ENCODE peak calls at places on chromosome 5, in nine cellular contexts. S, O, F, T, V, Z, B, K and Y are unnamed samples.

GRCh38 chr5:132063090-132063911 is 2.8 kb downstream of the IL3 start:
- DNase-seq in S (peak; percentile 28), O (peak; percentile 12), F (peak; percentile 64), T (peak; percentile 62), V (peak; percentile 80), Z (peak; percentile 65), B (peak; percentile 65), K (peak; percentile 76), Y (peak; percentile 18)

GRCh38 chr5:71830626-71831539 is 111.8 kb downstream of the CARTPT start:
- DNase-seq in S (peak; percentile 57), O (no peak), F (peak; percentile 83), T (peak; percentile 33), V (no peak), Z (no peak), B (peak; percentile 89), K (peak; percentile 90), Y (peak; percentile 80)

GRCh38 chr5:172771439-172772111 is 580 bp upstream of the DUSP1 start:
- DNase-seq in S (peak; percentile 28), O (no peak), F (no peak), T (no peak), V (no peak), Z (no peak), B (no peak), K (peak; percentile 72), Y (no peak)

GRCh38 chr5:44345871-44346270 is 43.3 kb downstream of the FGF10 start:
- DNase-seq in S (no peak), O (no peak), F (no peak), T (no peak), V (no peak), Z (no peak), B (no peak), K (no peak), Y (no peak)

GRCh38 chr5:9932770-9933169 is 302.6 kb upstream of the TAS2R1 start:
- DNase-seq in S (peak; percentile 43), O (no peak), F (peak; percentile 81), T (no peak), V (no peak), Z (no peak), B (peak; percentile 46), K (peak; percentile 85), Y (peak; percentile 64)

GRCh38 chr5:154722097-154722496 is 33.1 kb upstream of the LARP1 start:
- DNase-seq in S (no peak), O (no peak), F (no peak), T (no peak), V (peak; percentile 16), Z (no peak), B (no peak), K (no peak), Y (no peak)

GRCh38 chr5:998276-998974 is 10.2 kb upstream of the NKD2 start:
- DNase-seq in S (no peak), O (no peak), F (no peak), T (no peak), V (no peak), Z (no peak), B (no peak), K (no peak), Y (no peak)

GRCh38 chr5:8984386-8984785 is 561.5 kb downstream of the SEMA5A start:
- DNase-seq in S (no peak), O (no peak), F (no peak), T (no peak), V (no peak), Z (no peak), B (no peak), K (no peak), Y (no peak)

GRCh38 chr5:66727630-66728029 is 131.4 kb downstream of the MAST4 start:
- DNase-seq in S (no peak), O (no peak), F (no peak), T (no peak), V (no peak), Z (no peak), B (no peak), K (no peak), Y (no peak)

GRCh38 chr5:142164315-142164714 is 55.7 kb downstream of the NDFIP1 start:
- DNase-seq in S (no peak), O (no peak), F (no peak), T (no peak), V (no peak), Z (no peak), B (no peak), K (no peak), Y (no peak)

GRCh38 chr5:96655506-96655905 is 6.7 kb upstream of the CAST start:
- DNase-seq in S (peak; percentile 56), O (no peak), F (peak; percentile 42), T (no peak), V (no peak), Z (no peak), B (peak; percentile 29), K (peak; percentile 58), Y (no peak)

GRCh38 chr5:96652769-96653455 is 9.3 kb upstream of the CAST start:
- DNase-seq in S (peak; percentile 73), O (no peak), F (peak; percentile 30), T (no peak), V (no peak), Z (no peak), B (no peak), K (no peak), Y (peak; percentile 52)

GRCh38 chr5:96655085-96655484 is 7.1 kb upstream of the CAST start:
- DNase-seq in S (no peak), O (no peak), F (no peak), T (no peak), V (no peak), Z (no peak), B (peak; percentile 38), K (no peak), Y (no peak)

GRCh38 chr5:96651948-96652753 is 10.0 kb upstream of the CAST start:
- DNase-seq in S (no peak), O (no peak), F (no peak), T (peak; percentile 58), V (no peak), Z (no peak), B (peak; percentile 19), K (no peak), Y (no peak)

GRCh38 chr5:96654209-96654608 is 8.0 kb upstream of the CAST start:
- DNase-seq in S (no peak), O (no peak), F (no peak), T (no peak), V (no peak), Z (no peak), B (no peak), K (no peak), Y (no peak)
- H3K4me2 ChIP-seq in S (no peak overlapping the region), O (no peak overlapping the region), F (no peak overlapping the region), T (no peak overlapping the region), V (no peak overlapping the region), Z (no peak overlapping the region), B (no peak overlapping the region), K (no peak overlapping the region), Y (no peak overlapping the region)

GRCh38 chr5:126525630-126526245 is 69.3 kb downstream of the ALDH7A1 start:
- DNase-seq in S (no peak), O (no peak), F (peak; percentile 31), T (peak; percentile 28), V (peak; percentile 13), Z (no peak), B (no peak), K (peak; percentile 50), Y (no peak)
- H3K4me3 ChIP-seq in S (no peak overlapping the region), O (no peak overlapping the region), F (no peak overlapping the region), T (no peak overlapping the region), V (no peak overlapping the region), Z (no peak overlapping the region), B (no peak overlapping the region), K (no peak overlapping the region), Y (no peak overlapping the region)

GRCh38 chr5:171496431-171496830 is 77.0 kb downstream of the FGF18 start:
- DNase-seq in S (no peak), O (no peak), F (no peak), T (no peak), V (no peak), Z (no peak), B (no peak), K (no peak), Y (no peak)

GRCh38 chr5:171492781-171493180 is 73.3 kb downstream of the FGF18 start:
- DNase-seq in S (no peak), O (no peak), F (no peak), T (peak; percentile 39), V (no peak), Z (no peak), B (no peak), K (peak; percentile 27), Y (no peak)

GRCh38 chr5:171494452-171495121 is 75.1 kb downstream of the FGF18 start:
- DNase-seq in S (no peak), O (no peak), F (peak; percentile 59), T (peak; percentile 17), V (peak; percentile 77), Z (peak; percentile 67), B (peak; percentile 78), K (peak; percentile 80), Y (peak; percentile 77)

GRCh38 chr5:171495122-171495700 is 75.8 kb downstream of the FGF18 start:
- DNase-seq in S (no peak), O (no peak), F (no peak), T (no peak), V (no peak), Z (no peak), B (peak; percentile 8), K (no peak), Y (no peak)

DNA sequence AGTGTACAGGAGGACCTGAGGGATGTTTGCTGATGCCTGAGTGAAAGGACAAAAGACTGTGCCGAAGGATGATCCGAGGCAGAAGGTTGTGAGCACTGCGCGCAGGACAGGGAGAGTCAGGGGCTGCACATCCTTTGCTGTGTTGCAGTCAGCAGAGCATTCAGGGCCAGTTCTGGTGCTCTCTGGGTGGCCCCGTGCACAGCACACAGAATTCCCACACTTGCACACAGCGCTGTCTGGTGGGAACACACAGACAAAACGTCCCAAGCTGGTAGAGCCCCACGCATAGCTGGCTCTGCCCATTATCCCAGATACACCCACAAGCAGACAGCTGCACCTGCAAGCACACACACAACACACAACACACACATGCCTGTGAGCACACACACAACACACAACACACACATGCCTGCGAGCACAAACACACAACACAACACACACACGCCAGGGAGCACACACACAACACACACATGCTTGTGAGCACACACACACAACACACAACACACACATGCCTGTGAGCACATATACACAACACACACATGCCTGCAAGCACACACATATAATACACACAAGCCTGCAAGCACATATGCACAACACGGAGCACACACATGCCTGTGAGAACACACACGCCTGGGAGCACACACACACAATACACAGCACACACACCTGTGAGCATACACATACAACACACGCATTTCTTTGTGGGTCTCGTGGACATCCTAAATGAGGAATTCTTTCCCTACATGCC is 74.4 kb downstream of the FGF18 start:
- DNase-seq in S (no peak), O (no peak), F (no peak), T (no peak), V (no peak), Z (no peak), B (no peak), K (no peak), Y (no peak)
- H3K4me2 ChIP-seq in S (no peak overlapping the region), O (no peak overlapping the region), F (peak overlapping the region; percentile 54), T (no peak overlapping the region), V (peak overlapping the region; percentile 48), Z (no peak overlapping the region), B (no peak overlapping the region), K (peak overlapping the region; percentile 63), Y (peak overlapping the region; percentile 74)

GRCh38 chr5:143398451-143399237 is 4.8 kb downstream of the NR3C1 start:
- DNase-seq in S (peak; percentile 30), O (no peak), F (peak; percentile 12), T (no peak), V (no peak), Z (no peak), B (no peak), K (peak; percentile 54), Y (no peak)
- H3K4me3 ChIP-seq in S (peak overlapping the region; percentile 78), O (peak overlapping the region; percentile 83), F (peak overlapping the region; percentile 97), T (peak overlapping the region; percentile 86), V (no peak overlapping the region), Z (no peak overlapping the region), B (no peak overlapping the region), K (peak overlapping the region; percentile 99), Y (peak overlapping the region; percentile 41)